ENCODE peak calls at places on chromosomes 11 and 22, in nine cellular contexts. One of them, this sample, is unnamed.

GRCh38 chr22:25666308-25666707 is 75.7 kb upstream of the MYO18B start:
- DNase-seq in left ventricle myocardium inferior: peak
- DNase-seq in stimulated activated naive CD4-positive, alpha-beta T cell: no peak
- DNase-seq in cardiac fibroblast: peak
- DNase-seq in upper lobe of right lung: peak
- DNase-seq in anterior cingulate cortex: no peak
- DNase-seq in fibroblast of mammary gland: peak
- DNase-seq in kidney: peak
- DNase-seq in AML-193: no peak
- DNase-seq in this sample: no peak

GRCh38 chr22:17430298-17430900 is 61.1 kb downstream of the CECR2 start:
- DNase-seq in left ventricle myocardium inferior: no peak
- DNase-seq in fibroblast of mammary gland: peak
- DNase-seq in cardiac fibroblast: peak
- DNase-seq in upper lobe of right lung: no peak
- DNase-seq in kidney: no peak
- DNase-seq in AML-193: no peak
- DNase-seq in anterior cingulate cortex: no peak
- DNase-seq in stimulated activated naive CD4-positive, alpha-beta T cell: no peak
- DNase-seq in this sample: no peak

GRCh38 chr11:45238724-45239123 is 47.4 kb downstream of the SYT13 start:
- DNase-seq in AML-193: no peak
- DNase-seq in anterior cingulate cortex: no peak
- DNase-seq in stimulated activated naive CD4-positive, alpha-beta T cell: no peak
- DNase-seq in upper lobe of right lung: no peak
- DNase-seq in cardiac fibroblast: peak
- DNase-seq in left ventricle myocardium inferior: no peak
- DNase-seq in fibroblast of mammary gland: peak
- DNase-seq in kidney: no peak
- DNase-seq in this sample: peak

GRCh38 chr11:88531776-88532175 is 194.2 kb upstream of the CTSC start:
- DNase-seq in stimulated activated naive CD4-positive, alpha-beta T cell: no peak
- DNase-seq in AML-193: no peak
- DNase-seq in fibroblast of mammary gland: no peak
- DNase-seq in left ventricle myocardium inferior: no peak
- DNase-seq in upper lobe of right lung: no peak
- DNase-seq in kidney: no peak
- DNase-seq in anterior cingulate cortex: no peak
- DNase-seq in cardiac fibroblast: no peak
- DNase-seq in this sample: no peak

GRCh38 chr11:129117595-129118350 is 74.4 kb downstream of the ARHGAP32 start:
- DNase-seq in anterior cingulate cortex: no peak
- DNase-seq in stimulated activated naive CD4-positive, alpha-beta T cell: peak
- DNase-seq in fibroblast of mammary gland: peak
- DNase-seq in AML-193: peak
- DNase-seq in kidney: no peak
- DNase-seq in upper lobe of right lung: no peak
- DNase-seq in left ventricle myocardium inferior: no peak
- DNase-seq in cardiac fibroblast: peak
- DNase-seq in this sample: peak

GRCh38 chr22:38569181-38569971 is 607 bp downstream of the DMC1 start:
- DNase-seq in stimulated activated naive CD4-positive, alpha-beta T cell: no peak
- DNase-seq in anterior cingulate cortex: no peak
- DNase-seq in left ventricle myocardium inferior: peak
- DNase-seq in upper lobe of right lung: no peak
- DNase-seq in kidney: peak
- DNase-seq in cardiac fibroblast: no peak
- DNase-seq in AML-193: no peak
- DNase-seq in fibroblast of mammary gland: no peak
- DNase-seq in this sample: no peak

GRCh38 chr11:131824766-131825165 is 454.4 kb downstream of the NTM start:
- DNase-seq in left ventricle myocardium inferior: no peak
- DNase-seq in fibroblast of mammary gland: peak
- DNase-seq in upper lobe of right lung: no peak
- DNase-seq in cardiac fibroblast: peak
- DNase-seq in AML-193: no peak
- DNase-seq in kidney: no peak
- DNase-seq in anterior cingulate cortex: no peak
- DNase-seq in stimulated activated naive CD4-positive, alpha-beta T cell: no peak
- DNase-seq in this sample: no peak

GRCh38 chr11:126304457-126305072 is 705 bp downstream of the DCPS start:
- DNase-seq in fibroblast of mammary gland: no peak
- DNase-seq in anterior cingulate cortex: no peak
- DNase-seq in cardiac fibroblast: no peak
- DNase-seq in stimulated activated naive CD4-positive, alpha-beta T cell: no peak
- DNase-seq in left ventricle myocardium inferior: no peak
- DNase-seq in AML-193: no peak
- DNase-seq in kidney: no peak
- DNase-seq in upper lobe of right lung: no peak
- DNase-seq in this sample: no peak

GRCh38 chr11:59556883-59557205 is 45.5 kb downstream of the OR4D9 start:
- DNase-seq in left ventricle myocardium inferior: no peak
- DNase-seq in kidney: no peak
- DNase-seq in anterior cingulate cortex: no peak
- DNase-seq in AML-193: no peak
- DNase-seq in stimulated activated naive CD4-positive, alpha-beta T cell: no peak
- DNase-seq in cardiac fibroblast: no peak
- DNase-seq in upper lobe of right lung: no peak
- DNase-seq in fibroblast of mammary gland: peak
- DNase-seq in this sample: no peak

GRCh38 chr22:28808716-28809355 is 8.5 kb upstream of the XBP1 start:
- DNase-seq in kidney: peak
- DNase-seq in fibroblast of mammary gland: no peak
- DNase-seq in anterior cingulate cortex: no peak
- DNase-seq in stimulated activated naive CD4-positive, alpha-beta T cell: no peak
- DNase-seq in left ventricle myocardium inferior: no peak
- DNase-seq in cardiac fibroblast: no peak
- DNase-seq in AML-193: peak
- DNase-seq in upper lobe of right lung: no peak
- DNase-seq in this sample: no peak

GRCh38 chr11:91158901-91159537 is 936.2 kb upstream of the CHORDC1 start:
- DNase-seq in AML-193: no peak
- DNase-seq in anterior cingulate cortex: no peak
- DNase-seq in cardiac fibroblast: no peak
- DNase-seq in stimulated activated naive CD4-positive, alpha-beta T cell: no peak
- DNase-seq in kidney: no peak
- DNase-seq in left ventricle myocardium inferior: no peak
- DNase-seq in fibroblast of mammary gland: peak
- DNase-seq in upper lobe of right lung: no peak
- DNase-seq in this sample: no peak

GRCh38 chr11:16114978-16115871 is 241.1 kb downstream of the SOX6 start:
- DNase-seq in anterior cingulate cortex: no peak
- DNase-seq in stimulated activated naive CD4-positive, alpha-beta T cell: no peak
- DNase-seq in cardiac fibroblast: no peak
- DNase-seq in left ventricle myocardium inferior: no peak
- DNase-seq in kidney: no peak
- DNase-seq in fibroblast of mammary gland: no peak
- DNase-seq in upper lobe of right lung: no peak
- DNase-seq in AML-193: no peak
- DNase-seq in this sample: no peak

GRCh38 chr11:126793596-126793995 is 207.0 kb downstream of the KIRREL3 start:
- DNase-seq in upper lobe of right lung: no peak
- DNase-seq in anterior cingulate cortex: no peak
- DNase-seq in fibroblast of mammary gland: no peak
- DNase-seq in kidney: no peak
- DNase-seq in stimulated activated naive CD4-positive, alpha-beta T cell: no peak
- DNase-seq in AML-193: no peak
- DNase-seq in left ventricle myocardium inferior: no peak
- DNase-seq in cardiac fibroblast: peak
- DNase-seq in this sample: no peak

GRCh38 chr22:21041937-21042336 is 3.8 kb upstream of the LRRC74B start:
- DNase-seq in fibroblast of mammary gland: peak
- DNase-seq in upper lobe of right lung: no peak
- DNase-seq in anterior cingulate cortex: no peak
- DNase-seq in stimulated activated naive CD4-positive, alpha-beta T cell: no peak
- DNase-seq in cardiac fibroblast: peak
- DNase-seq in left ventricle myocardium inferior: no peak
- DNase-seq in AML-193: no peak
- DNase-seq in kidney: no peak
- DNase-seq in this sample: no peak

GRCh38 chr11:104624021-104624420 is 274.2 kb downstream of the CASP12 start:
- DNase-seq in anterior cingulate cortex: no peak
- DNase-seq in left ventricle myocardium inferior: no peak
- DNase-seq in stimulated activated naive CD4-positive, alpha-beta T cell: no peak
- DNase-seq in AML-193: no peak
- DNase-seq in kidney: no peak
- DNase-seq in upper lobe of right lung: no peak
- DNase-seq in fibroblast of mammary gland: no peak
- DNase-seq in cardiac fibroblast: no peak
- DNase-seq in this sample: no peak

GRCh38 chr11:122910775-122911174 is 28.2 kb downstream of the JHY start:
- DNase-seq in fibroblast of mammary gland: peak
- DNase-seq in AML-193: peak
- DNase-seq in left ventricle myocardium inferior: no peak
- DNase-seq in upper lobe of right lung: no peak
- DNase-seq in stimulated activated naive CD4-positive, alpha-beta T cell: no peak
- DNase-seq in kidney: no peak
- DNase-seq in anterior cingulate cortex: no peak
- DNase-seq in cardiac fibroblast: peak
- DNase-seq in this sample: no peak

GRCh38 chr11:47186076-47186936 is at the start of gene PACSIN3:
- DNase-seq in left ventricle myocardium inferior: peak
- DNase-seq in upper lobe of right lung: peak
- DNase-seq in AML-193: peak
- DNase-seq in cardiac fibroblast: peak
- DNase-seq in kidney: peak
- DNase-seq in stimulated activated naive CD4-positive, alpha-beta T cell: no peak
- DNase-seq in anterior cingulate cortex: no peak
- DNase-seq in fibroblast of mammary gland: no peak
- DNase-seq in this sample: no peak

GRCh38 chr11:10387209-10388083 is 67.6 kb upstream of the AMPD3 start:
- DNase-seq in upper lobe of right lung: no peak
- DNase-seq in AML-193: no peak
- DNase-seq in cardiac fibroblast: peak
- DNase-seq in fibroblast of mammary gland: peak
- DNase-seq in left ventricle myocardium inferior: peak
- DNase-seq in stimulated activated naive CD4-positive, alpha-beta T cell: no peak
- DNase-seq in kidney: no peak
- DNase-seq in anterior cingulate cortex: no peak
- DNase-seq in this sample: peak

GRCh38 chr22:37848587-37849088 is 581 bp upstream of the EIF3L start:
- DNase-seq in stimulated activated naive CD4-positive, alpha-beta T cell: peak
- DNase-seq in fibroblast of mammary gland: peak
- DNase-seq in cardiac fibroblast: peak
- DNase-seq in kidney: peak
- DNase-seq in left ventricle myocardium inferior: no peak
- DNase-seq in AML-193: no peak
- DNase-seq in anterior cingulate cortex: no peak
- DNase-seq in upper lobe of right lung: no peak
- DNase-seq in this sample: no peak

GRCh38 chr11:119210035-119210434 is 3.9 kb downstream of the CBL start:
- DNase-seq in stimulated activated naive CD4-positive, alpha-beta T cell: no peak
- DNase-seq in AML-193: no peak
- DNase-seq in kidney: no peak
- DNase-seq in left ventricle myocardium inferior: no peak
- DNase-seq in cardiac fibroblast: no peak
- DNase-seq in anterior cingulate cortex: no peak
- DNase-seq in upper lobe of right lung: no peak
- DNase-seq in fibroblast of mammary gland: no peak
- DNase-seq in this sample: no peak

GRCh38 chr11:66069715-66070603 is at the start of gene PACS1:
- DNase-seq in upper lobe of right lung: peak
- DNase-seq in kidney: peak
- DNase-seq in anterior cingulate cortex: peak
- DNase-seq in left ventricle myocardium inferior: peak
- DNase-seq in stimulated activated naive CD4-positive, alpha-beta T cell: peak
- DNase-seq in fibroblast of mammary gland: peak
- DNase-seq in cardiac fibroblast: peak
- DNase-seq in AML-193: peak
- DNase-seq in this sample: peak

GRCh38 chr11:96483550-96483949 is 93.7 kb downstream of the JRKL start:
- DNase-seq in anterior cingulate cortex: no peak
- DNase-seq in cardiac fibroblast: no peak
- DNase-seq in stimulated activated naive CD4-positive, alpha-beta T cell: no peak
- DNase-seq in AML-193: no peak
- DNase-seq in left ventricle myocardium inferior: no peak
- DNase-seq in fibroblast of mammary gland: no peak
- DNase-seq in kidney: no peak
- DNase-seq in upper lobe of right lung: no peak
- DNase-seq in this sample: no peak

GRCh38 chr11:120549346-120549745 is 37.8 kb downstream of the GRIK4 start:
- DNase-seq in AML-193: no peak
- DNase-seq in kidney: no peak
- DNase-seq in anterior cingulate cortex: no peak
- DNase-seq in upper lobe of right lung: no peak
- DNase-seq in cardiac fibroblast: no peak
- DNase-seq in left ventricle myocardium inferior: no peak
- DNase-seq in fibroblast of mammary gland: no peak
- DNase-seq in stimulated activated naive CD4-positive, alpha-beta T cell: no peak
- DNase-seq in this sample: no peak

GRCh38 chr22:20989323-20990138 is 7.4 kb downstream of the LZTR1 start:
- DNase-seq in kidney: peak
- DNase-seq in stimulated activated naive CD4-positive, alpha-beta T cell: no peak
- DNase-seq in fibroblast of mammary gland: no peak
- DNase-seq in upper lobe of right lung: no peak
- DNase-seq in left ventricle myocardium inferior: no peak
- DNase-seq in anterior cingulate cortex: no peak
- DNase-seq in cardiac fibroblast: no peak
- DNase-seq in AML-193: no peak
- DNase-seq in this sample: no peak

GRCh38 chr11:126114486-126115252 is 52.0 kb upstream of the CDON start:
- DNase-seq in fibroblast of mammary gland: no peak
- DNase-seq in stimulated activated naive CD4-positive, alpha-beta T cell: no peak
- DNase-seq in left ventricle myocardium inferior: no peak
- DNase-seq in upper lobe of right lung: no peak
- DNase-seq in cardiac fibroblast: peak
- DNase-seq in kidney: no peak
- DNase-seq in AML-193: no peak
- DNase-seq in anterior cingulate cortex: no peak
- DNase-seq in this sample: no peak

GRCh38 chr22:42902875-42903510 is 45.9 kb upstream of the ARFGAP3 start:
- DNase-seq in kidney: no peak
- DNase-seq in AML-193: no peak
- DNase-seq in anterior cingulate cortex: no peak
- DNase-seq in cardiac fibroblast: peak
- DNase-seq in fibroblast of mammary gland: peak
- DNase-seq in left ventricle myocardium inferior: no peak
- DNase-seq in stimulated activated naive CD4-positive, alpha-beta T cell: no peak
- DNase-seq in upper lobe of right lung: no peak
- DNase-seq in this sample: peak

GRCh38 chr11:35362571-35362980 is 56.8 kb downstream of the SLC1A2 start:
- DNase-seq in AML-193: no peak
- DNase-seq in cardiac fibroblast: no peak
- DNase-seq in anterior cingulate cortex: no peak
- DNase-seq in left ventricle myocardium inferior: no peak
- DNase-seq in stimulated activated naive CD4-positive, alpha-beta T cell: no peak
- DNase-seq in fibroblast of mammary gland: peak
- DNase-seq in kidney: no peak
- DNase-seq in upper lobe of right lung: no peak
- DNase-seq in this sample: no peak

GRCh38 chr11:17978553-17979287 is 34.1 kb downstream of the SERGEF start:
- DNase-seq in AML-193: peak
- DNase-seq in stimulated activated naive CD4-positive, alpha-beta T cell: no peak
- DNase-seq in left ventricle myocardium inferior: peak
- DNase-seq in cardiac fibroblast: peak
- DNase-seq in anterior cingulate cortex: no peak
- DNase-seq in upper lobe of right lung: no peak
- DNase-seq in kidney: no peak
- DNase-seq in fibroblast of mammary gland: peak
- DNase-seq in this sample: no peak

GRCh38 chr11:3134651-3135490 is 30.2 kb downstream of the OSBPL5 start:
- DNase-seq in kidney: peak
- DNase-seq in left ventricle myocardium inferior: peak
- DNase-seq in upper lobe of right lung: peak
- DNase-seq in cardiac fibroblast: no peak
- DNase-seq in fibroblast of mammary gland: no peak
- DNase-seq in AML-193: no peak
- DNase-seq in anterior cingulate cortex: no peak
- DNase-seq in stimulated activated naive CD4-positive, alpha-beta T cell: no peak
- DNase-seq in this sample: no peak